ENCODE peak calls at places on chromosomes 13 and 19, in nine cellular contexts. C is adrenal gland, Z is esophagus squamous epithelium, F is heart left ventricle, P is breast epithelium, W is NB4, I is GM12891, H is body of pancreas, T is tibial nerve. G is an unnamed sample.

GRCh38 chr19:10074153-10074552 is 12.0 kb upstream of the SHFL start:
- DNase-seq in C (no peak), Z (no peak), F (no peak), P (no peak), W (peak; percentile 85), I (no peak), H (no peak), T (no peak), G (no peak)

GRCh38 chr13:22455036-22455435 is 725.7 kb upstream of the SGCG start:
- DNase-seq in C (no peak), Z (no peak), F (no peak), P (no peak), W (no peak), I (no peak), H (no peak), T (no peak), G (no peak)

GRCh38 chr19:41707871-41708371 is 505 bp upstream of the CEACAM5 start:
- DNase-seq in C (no peak), Z (no peak), F (peak; percentile 22), P (no peak), W (no peak), I (no peak), H (no peak), T (no peak), G (no peak)

GRCh38 chr13:110618780-110619179 is 3.4 kb downstream of the NAXD start:
- DNase-seq in C (no peak), Z (no peak), F (no peak), P (no peak), W (no peak), I (no peak), H (no peak), T (no peak), G (no peak)

GRCh38 chr13:37488682-37489081 is 109.9 kb downstream of the POSTN start:
- DNase-seq in C (no peak), Z (no peak), F (no peak), P (no peak), W (no peak), I (no peak), H (no peak), T (no peak), G (no peak)

GRCh38 chr19:41785653-41786052 is 10.7 kb upstream of the CEACAM3 start:
- DNase-seq in C (peak; percentile 21), Z (no peak), F (no peak), P (peak; percentile 63), W (peak; percentile 91), I (peak; percentile 71), H (peak; percentile 68), T (no peak), G (peak; percentile 82)

GRCh38 chr19:51330366-51330765 is 11.6 kb downstream of the VSIG10L start:
- DNase-seq in C (no peak), Z (no peak), F (no peak), P (no peak), W (no peak), I (no peak), H (no peak), T (no peak), G (no peak)

GRCh38 chr19:20005741-20006140 is 33.6 kb downstream of the ZNF682 start:
- DNase-seq in C (no peak), Z (no peak), F (no peak), P (no peak), W (no peak), I (no peak), H (no peak), T (no peak), G (no peak)

GRCh38 chr13:20667857-20668256 is 35.6 kb upstream of the IL17D start:
- DNase-seq in C (no peak), Z (no peak), F (no peak), P (no peak), W (no peak), I (no peak), H (no peak), T (no peak), G (no peak)

GRCh38 chr13:110259651-110260050 is 47.3 kb downstream of the COL4A1 start:
- DNase-seq in C (no peak), Z (no peak), F (no peak), P (no peak), W (no peak), I (no peak), H (no peak), T (no peak), G (no peak)

GRCh38 chr13:24127116-24127631 is 33.3 kb upstream of the SPATA13 start:
- DNase-seq in C (no peak), Z (no peak), F (no peak), P (no peak), W (peak; percentile 68), I (no peak), H (no peak), T (no peak), G (no peak)

GRCh38 chr19:24074720-24075119 is 12.3 kb upstream of the ZNF254 start:
- DNase-seq in C (no peak), Z (no peak), F (no peak), P (no peak), W (peak; percentile 85), I (no peak), H (no peak), T (no peak), G (no peak)

GRCh38 chr13:41213919-41214318 is 19.6 kb upstream of the KBTBD7 start:
- DNase-seq in C (no peak), Z (no peak), F (no peak), P (no peak), W (no peak), I (no peak), H (no peak), T (no peak), G (no peak)

DNA sequence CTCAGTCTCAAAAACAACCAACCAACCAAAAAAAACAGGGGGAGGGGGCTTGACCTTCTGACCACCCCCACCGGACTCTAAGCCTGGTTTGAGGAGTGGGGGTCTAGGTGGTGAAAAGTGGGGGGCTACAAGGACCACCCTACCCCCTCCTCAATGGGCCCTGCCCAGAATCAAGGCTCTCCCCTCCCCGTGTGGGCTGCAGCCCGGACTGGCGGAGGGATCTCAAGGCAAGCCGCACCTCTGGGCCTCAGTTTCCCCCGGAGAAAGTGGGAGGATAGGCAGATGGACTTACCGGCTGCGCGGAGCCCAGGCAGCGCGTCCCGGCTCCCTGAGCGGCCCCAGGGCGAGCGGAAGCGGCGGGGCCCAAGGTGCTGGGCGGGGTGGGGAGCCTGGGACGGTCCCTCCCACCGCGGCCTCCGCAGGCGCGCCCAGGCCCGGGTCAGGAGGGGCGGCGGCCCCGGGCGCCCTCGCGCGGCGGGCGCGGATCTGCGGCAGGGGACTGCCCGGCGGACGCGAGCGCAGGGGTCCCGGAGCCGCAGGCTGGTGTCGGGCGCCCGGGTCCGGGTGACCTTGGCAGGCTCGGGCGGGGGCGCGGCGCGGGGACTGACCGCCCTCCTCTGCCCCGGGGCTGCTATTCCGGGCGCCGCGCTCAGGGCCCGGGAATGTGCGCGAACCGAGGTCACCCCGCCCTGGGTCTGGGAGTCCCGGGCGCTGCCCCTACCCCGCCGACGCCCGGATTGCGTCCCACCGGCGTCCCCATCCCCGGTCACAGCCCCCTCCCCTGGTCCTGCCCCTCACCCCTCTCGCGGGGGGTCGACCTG is at the start of gene ADAMTSL5:
- DNase-seq in C (no peak), Z (no peak), F (peak; percentile 81), P (no peak), W (peak; percentile 74), I (peak; percentile 84), H (peak; percentile 45), T (no peak), G (peak; percentile 86)
- TF ChIP-seq POLR2A in C (no peak), Z (peak; percentile 40), F (peak; percentile 57), P (no peak), W (no peak), I (no peak), H (no peak), T (no peak), G (peak; percentile 79)

GRCh38 chr19:38852231-38853044 is 2.7 kb upstream of the HNRNPL start:
- DNase-seq in C (peak; percentile 77), Z (no peak), F (peak; percentile 67), P (peak; percentile 68), W (peak; percentile 77), I (no peak), H (peak; percentile 60), T (peak; percentile 46), G (peak; percentile 97)
- TF ChIP-seq POLR2A in C (peak; percentile 36), Z (peak; percentile 65), F (no peak), P (no peak), W (no peak), I (peak; percentile 76), H (no peak), T (no peak), G (peak; percentile 83)

GRCh38 chr19:47464619-47465018 is 7.1 kb downstream of the SLC8A2 start:
- DNase-seq in C (no peak), Z (no peak), F (no peak), P (no peak), W (no peak), I (no peak), H (no peak), T (no peak), G (no peak)
- TF ChIP-seq POLR2A in C (no peak), Z (no peak), F (no peak), P (no peak), W (no peak), I (no peak), H (no peak), T (no peak), G (no peak)

GRCh38 chr19:49210108-49210900 is 52.7 kb downstream of the TRPM4 start:
- DNase-seq in C (no peak), Z (no peak), F (no peak), P (no peak), W (peak; percentile 14), I (no peak), H (peak; percentile 91), T (peak; percentile 33), G (no peak)
- TF ChIP-seq POLR2A in C (no peak), Z (no peak), F (no peak), P (no peak), W (no peak), I (no peak), H (no peak), T (no peak), G (no peak)

G was measured in H54.